ENCODE peak calls at places on chromosomes 6 and 20, in seven cellular contexts. One of them, this sample, is unnamed.

GRCh38 chr20:41221614-41222218 is 84.4 kb downstream of the PLCG1 start:
- DNase-seq in Calu3: no peak
- DNase-seq in fibroblast of pulmonary artery: no peak
- DNase-seq in right atrium auricular region: no peak
- DNase-seq in kidney: no peak
- DNase-seq in HCT116: no peak
- DNase-seq in GM13977: no peak
- DNase-seq in this sample: no peak

GRCh38 chr6:24329022-24329421 is 28.8 kb downstream of the DCDC2 start:
- DNase-seq in Calu3: no peak
- DNase-seq in fibroblast of pulmonary artery: no peak
- DNase-seq in right atrium auricular region: no peak
- DNase-seq in kidney: no peak
- DNase-seq in HCT116: no peak
- DNase-seq in GM13977: no peak
- DNase-seq in this sample: no peak

GRCh38 chr20:46552460-46553420 is 2.3 kb upstream of the OCSTAMP start:
- DNase-seq in Calu3: no peak
- DNase-seq in fibroblast of pulmonary artery: no peak
- DNase-seq in right atrium auricular region: no peak
- DNase-seq in kidney: no peak
- DNase-seq in HCT116: no peak
- DNase-seq in GM13977: peak
- DNase-seq in this sample: no peak

GRCh38 chr6:150693404-150693803 is 93.7 kb downstream of the PLEKHG1 start:
- DNase-seq in Calu3: no peak
- DNase-seq in fibroblast of pulmonary artery: no peak
- DNase-seq in right atrium auricular region: no peak
- DNase-seq in kidney: no peak
- DNase-seq in HCT116: no peak
- DNase-seq in GM13977: no peak
- DNase-seq in this sample: no peak

GRCh38 chr20:34310481-34311117 is 7.4 kb upstream of the AHCY start:
- DNase-seq in Calu3: no peak
- DNase-seq in fibroblast of pulmonary artery: no peak
- DNase-seq in right atrium auricular region: no peak
- DNase-seq in kidney: no peak
- DNase-seq in HCT116: no peak
- DNase-seq in GM13977: no peak
- DNase-seq in this sample: no peak

GRCh38 chr6:3454206-3455016 is 2.4 kb downstream of the SLC22A23 start:
- DNase-seq in Calu3: no peak
- DNase-seq in fibroblast of pulmonary artery: no peak
- DNase-seq in right atrium auricular region: no peak
- DNase-seq in kidney: no peak
- DNase-seq in HCT116: no peak
- DNase-seq in GM13977: no peak
- DNase-seq in this sample: no peak

GRCh38 chr6:35919827-35920751 is 809 bp downstream of the SRPK1 start:
- DNase-seq in Calu3: peak
- DNase-seq in fibroblast of pulmonary artery: peak
- DNase-seq in right atrium auricular region: peak
- DNase-seq in kidney: peak
- DNase-seq in HCT116: no peak
- DNase-seq in GM13977: peak
- DNase-seq in this sample: peak

GRCh38 chr6:136607204-136607931 is 57.1 kb upstream of the MAP7 start:
- DNase-seq in Calu3: no peak
- DNase-seq in fibroblast of pulmonary artery: no peak
- DNase-seq in right atrium auricular region: no peak
- DNase-seq in kidney: no peak
- DNase-seq in HCT116: no peak
- DNase-seq in GM13977: no peak
- DNase-seq in this sample: peak

GRCh38 chr20:32544893-32545840 is 40.0 kb downstream of the NOL4L start:
- DNase-seq in Calu3: no peak
- DNase-seq in fibroblast of pulmonary artery: no peak
- DNase-seq in right atrium auricular region: no peak
- DNase-seq in kidney: no peak
- DNase-seq in HCT116: no peak
- DNase-seq in GM13977: no peak
- DNase-seq in this sample: no peak

GRCh38 chr6:140485740-140486467 is 1111.5 kb upstream of the CITED2 start:
- DNase-seq in Calu3: peak
- DNase-seq in fibroblast of pulmonary artery: peak
- DNase-seq in right atrium auricular region: no peak
- DNase-seq in kidney: peak
- DNase-seq in HCT116: peak
- DNase-seq in GM13977: no peak
- DNase-seq in this sample: peak

GRCh38 chr6:44667668-44668390 is 280.3 kb downstream of the CDC5L start:
- DNase-seq in Calu3: peak
- DNase-seq in fibroblast of pulmonary artery: peak
- DNase-seq in right atrium auricular region: no peak
- DNase-seq in kidney: no peak
- DNase-seq in HCT116: peak
- DNase-seq in GM13977: peak
- DNase-seq in this sample: no peak

GRCh38 chr6:137903933-137904821 is 37.1 kb downstream of the TNFAIP3 start:
- DNase-seq in Calu3: peak
- DNase-seq in fibroblast of pulmonary artery: peak
- DNase-seq in right atrium auricular region: no peak
- DNase-seq in kidney: no peak
- DNase-seq in HCT116: peak
- DNase-seq in GM13977: peak
- DNase-seq in this sample: no peak

GRCh38 chr20:58829531-58829941 is 21.2 kb downstream of the GNAS-AS1 start:
- DNase-seq in Calu3: no peak
- DNase-seq in fibroblast of pulmonary artery: peak
- DNase-seq in right atrium auricular region: no peak
- DNase-seq in kidney: no peak
- DNase-seq in HCT116: no peak
- DNase-seq in GM13977: no peak
- DNase-seq in this sample: no peak

GRCh38 chr20:51955756-51956155 is 153.4 kb upstream of the SALL4 start:
- DNase-seq in Calu3: no peak
- DNase-seq in fibroblast of pulmonary artery: peak
- DNase-seq in right atrium auricular region: no peak
- DNase-seq in kidney: no peak
- DNase-seq in HCT116: no peak
- DNase-seq in GM13977: no peak
- DNase-seq in this sample: peak

GRCh38 chr20:4329232-4329631 is 313.9 kb upstream of the RNF24 start:
- DNase-seq in Calu3: no peak
- DNase-seq in fibroblast of pulmonary artery: no peak
- DNase-seq in right atrium auricular region: no peak
- DNase-seq in kidney: no peak
- DNase-seq in HCT116: no peak
- DNase-seq in GM13977: no peak
- DNase-seq in this sample: no peak

GRCh38 chr20:38730167-38730988 is 6.1 kb downstream of the SLC32A1 start:
- DNase-seq in Calu3: peak
- DNase-seq in fibroblast of pulmonary artery: no peak
- DNase-seq in right atrium auricular region: no peak
- DNase-seq in kidney: no peak
- DNase-seq in HCT116: no peak
- DNase-seq in GM13977: peak
- DNase-seq in this sample: no peak

GRCh38 chr20:63280371-63280770 is 7.8 kb downstream of the ARFGAP1 start:
- DNase-seq in Calu3: no peak
- DNase-seq in fibroblast of pulmonary artery: no peak
- DNase-seq in right atrium auricular region: no peak
- DNase-seq in kidney: no peak
- DNase-seq in HCT116: no peak
- DNase-seq in GM13977: no peak
- DNase-seq in this sample: no peak

GRCh38 chr6:130322673-130323268 is 43.0 kb upstream of the TMEM200A start:
- DNase-seq in Calu3: peak
- DNase-seq in fibroblast of pulmonary artery: peak
- DNase-seq in right atrium auricular region: no peak
- DNase-seq in kidney: no peak
- DNase-seq in HCT116: peak
- DNase-seq in GM13977: peak
- DNase-seq in this sample: peak

GRCh38 chr6:66662721-66663120 is 955.7 kb upstream of the EYS start:
- DNase-seq in Calu3: no peak
- DNase-seq in fibroblast of pulmonary artery: no peak
- DNase-seq in right atrium auricular region: no peak
- DNase-seq in kidney: no peak
- DNase-seq in HCT116: no peak
- DNase-seq in GM13977: no peak
- DNase-seq in this sample: no peak

GRCh38 chr6:66663127-66663526 is 956.1 kb upstream of the EYS start:
- DNase-seq in Calu3: no peak
- DNase-seq in fibroblast of pulmonary artery: no peak
- DNase-seq in right atrium auricular region: no peak
- DNase-seq in kidney: no peak
- DNase-seq in HCT116: no peak
- DNase-seq in GM13977: no peak
- DNase-seq in this sample: no peak

GRCh38 chr6:66664112-66664511 is 957.1 kb upstream of the EYS start:
- DNase-seq in Calu3: no peak
- DNase-seq in fibroblast of pulmonary artery: no peak
- DNase-seq in right atrium auricular region: no peak
- DNase-seq in kidney: no peak
- DNase-seq in HCT116: no peak
- DNase-seq in GM13977: no peak
- DNase-seq in this sample: no peak

GRCh38 chr6:66662196-66662595 is 955.2 kb upstream of the EYS start:
- DNase-seq in Calu3: no peak
- DNase-seq in fibroblast of pulmonary artery: peak
- DNase-seq in right atrium auricular region: no peak
- DNase-seq in kidney: no peak
- DNase-seq in HCT116: no peak
- DNase-seq in GM13977: no peak
- DNase-seq in this sample: peak
- TF ChIP-seq CTCF in Calu3: no peak
- TF ChIP-seq CTCF in fibroblast of pulmonary artery: peak
- TF ChIP-seq CTCF in right atrium auricular region: peak
- TF ChIP-seq CTCF in kidney: peak
- TF ChIP-seq CTCF in HCT116: no peak
- TF ChIP-seq CTCF in GM13977: peak
- TF ChIP-seq CTCF in this sample: peak

DNA sequence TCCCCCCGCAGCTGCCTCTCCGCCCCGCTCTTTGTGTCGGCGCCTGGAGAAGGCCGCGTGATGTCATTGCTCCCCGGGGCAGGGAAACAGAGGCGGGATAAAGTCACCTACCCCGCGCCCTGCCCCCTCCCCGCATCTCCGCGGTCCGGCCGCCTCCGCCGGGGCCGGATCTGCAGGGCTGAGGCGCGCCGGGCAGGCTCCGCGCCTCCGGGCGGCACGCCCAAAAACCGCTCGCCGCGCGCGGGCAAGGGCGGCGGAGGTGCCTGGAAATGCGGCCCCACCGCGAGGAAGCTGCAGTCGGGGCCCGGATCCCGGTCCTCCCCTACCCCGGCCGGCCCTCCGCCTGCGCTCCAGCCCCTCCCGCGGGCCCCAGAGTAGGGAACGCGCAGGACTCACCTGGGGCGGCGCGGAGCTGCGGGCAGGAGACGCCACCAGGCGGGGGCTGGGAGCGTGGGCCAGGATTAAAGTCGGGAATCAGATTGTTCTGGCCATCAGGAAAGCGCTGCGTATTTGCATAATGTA is at the start of gene FAXC:
- DNase-seq in Calu3: peak
- DNase-seq in fibroblast of pulmonary artery: peak
- DNase-seq in right atrium auricular region: no peak
- DNase-seq in kidney: peak
- DNase-seq in HCT116: peak
- DNase-seq in GM13977: peak
- DNase-seq in this sample: peak
- TF ChIP-seq CTCF in Calu3: no peak
- TF ChIP-seq CTCF in fibroblast of pulmonary artery: no peak
- TF ChIP-seq CTCF in right atrium auricular region: no peak
- TF ChIP-seq CTCF in kidney: peak
- TF ChIP-seq CTCF in HCT116: peak
- TF ChIP-seq CTCF in GM13977: no peak
- TF ChIP-seq CTCF in this sample: no peak

DNA sequence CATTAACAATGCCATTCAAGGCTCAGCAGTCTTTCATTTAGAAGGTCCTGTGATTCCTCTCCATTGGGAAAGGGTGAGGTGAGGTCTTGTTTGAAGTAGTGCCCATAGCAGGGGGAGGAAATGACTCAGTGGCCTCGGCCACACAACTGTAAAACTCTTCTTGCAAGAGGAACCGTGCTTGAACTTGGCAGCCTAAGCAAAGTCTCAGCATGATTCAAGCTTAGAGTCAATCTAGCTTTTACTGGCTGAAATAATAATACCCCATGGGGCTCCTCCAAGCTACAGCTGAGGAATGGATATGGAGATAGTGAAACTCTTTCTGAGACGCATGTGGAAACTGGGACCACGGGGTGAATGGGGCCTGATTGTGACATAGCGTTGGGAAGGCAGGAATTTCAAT is 428.2 kb downstream of the BMP2 start:
- DNase-seq in Calu3: no peak
- DNase-seq in fibroblast of pulmonary artery: peak
- DNase-seq in right atrium auricular region: no peak
- DNase-seq in kidney: no peak
- DNase-seq in HCT116: no peak
- DNase-seq in GM13977: no peak
- DNase-seq in this sample: peak
- TF ChIP-seq CTCF in Calu3: no peak
- TF ChIP-seq CTCF in fibroblast of pulmonary artery: no peak
- TF ChIP-seq CTCF in right atrium auricular region: no peak
- TF ChIP-seq CTCF in kidney: no peak
- TF ChIP-seq CTCF in HCT116: no peak
- TF ChIP-seq CTCF in GM13977: no peak
- TF ChIP-seq CTCF in this sample: no peak

GRCh38 chr20:56697476-56697875 is 68.4 kb downstream of the TFAP2C start:
- DNase-seq in Calu3: no peak
- DNase-seq in fibroblast of pulmonary artery: no peak
- DNase-seq in right atrium auricular region: no peak
- DNase-seq in kidney: no peak
- DNase-seq in HCT116: no peak
- DNase-seq in GM13977: no peak
- DNase-seq in this sample: no peak
- TF ChIP-seq CTCF in Calu3: no peak
- TF ChIP-seq CTCF in fibroblast of pulmonary artery: no peak
- TF ChIP-seq CTCF in right atrium auricular region: no peak
- TF ChIP-seq CTCF in kidney: no peak
- TF ChIP-seq CTCF in HCT116: no peak
- TF ChIP-seq CTCF in GM13977: no peak
- TF ChIP-seq CTCF in this sample: no peak